ENCODE peak calls at places on chromosomes 16 and 17, in four cellular contexts. X is lower leg skin, I is epithelial cell of esophagus, R is cardiac fibroblast. D is an unnamed sample.

GRCh38 chr17:1203111-1203966 is 23.6 kb upstream of the ABR start:
- DNase-seq in X (peak), I (peak), R (peak), D (peak)

GRCh38 chr17:40555296-40556190 is 9.7 kb downstream of the CCR7 start:
- DNase-seq in I (no peak), R (no peak), X (peak), D (no peak)

GRCh38 chr16:59702531-59702930 is 968.4 kb upstream of the GOT2 start:
- DNase-seq in I (no peak), R (no peak), X (no peak), D (no peak)

GRCh38 chr16:66524601-66525164 is 25.2 kb downstream of the TK2 start:
- DNase-seq in R (no peak), X (peak), I (no peak), D (peak)

GRCh38 chr16:79286646-79287423 is 313.7 kb downstream of the MAF start:
- DNase-seq in R (no peak), I (no peak), X (no peak), D (peak)

GRCh38 chr16:89700649-89701424 is 668 bp downstream of the SPATA2L start:
- DNase-seq in R (no peak), X (peak), I (peak), D (no peak)

GRCh38 chr16:67504190-67505021 is 21.1 kb upstream of the AGRP start:
- DNase-seq in X (peak), R (peak), I (no peak), D (peak)

GRCh38 chr17:29749045-29749825 is 126.5 kb upstream of the CORO6 start:
- DNase-seq in I (peak), R (peak), X (no peak), D (no peak)

GRCh38 chr17:61065263-61065773 is 334.3 kb upstream of the TBX2 start:
- DNase-seq in X (no peak), R (peak), I (no peak), D (no peak)

GRCh38 chr17:47621293-47622178 is 28.2 kb upstream of the KPNB1 start:
- DNase-seq in R (peak), I (peak), X (no peak), D (no peak)

GRCh38 chr17:27974531-27975145 is 67.8 kb upstream of the NLK start:
- DNase-seq in X (no peak), I (peak), R (no peak), D (no peak)

GRCh38 chr16:70808371-70808770 is 7.4 kb upstream of the VAC14 start:
- DNase-seq in I (no peak), R (no peak), X (no peak), D (no peak)

GRCh38 chr17:39064374-39064773 is 87.1 kb downstream of the PLXDC1 start:
- DNase-seq in R (peak), X (no peak), I (peak), D (no peak)

GRCh38 chr16:25299792-25300590 is 42.3 kb upstream of the ZKSCAN2 start:
- DNase-seq in R (no peak), I (no peak), X (no peak), D (no peak)

GRCh38 chr16:50002190-50002589 is 22.8 kb upstream of the CNEP1R1 start:
- DNase-seq in X (no peak), I (peak), R (peak), D (no peak)

GRCh38 chr17:47072881-47073280 is 93.8 kb upstream of the RPRML start:
- DNase-seq in I (no peak), R (no peak), X (no peak), D (peak)

GRCh38 chr17:8799001-8799850 is at the start of gene MFSD6L:
- DNase-seq in X (peak), I (peak), R (no peak), D (no peak)

GRCh38 chr17:74569392-74570003 is 2.2 kb upstream of the CD300H start:
- DNase-seq in X (no peak), I (peak), R (peak), D (peak)

GRCh38 chr17:31679667-31680066 is 179.4 kb downstream of the COPRS start:
- DNase-seq in X (no peak), I (no peak), R (no peak), D (no peak)

GRCh38 chr17:34126496-34126895 is 128.6 kb upstream of the CCL2 start:
- DNase-seq in X (no peak), R (no peak), I (no peak), D (no peak)

GRCh38 chr17:71200597-71200996 is 920.2 kb upstream of the SOX9 start:
- DNase-seq in I (no peak), X (no peak), R (no peak), D (no peak)

GRCh38 chr17:226773-227580 is 45.5 kb upstream of the DOC2B start:
- DNase-seq in I (no peak), X (no peak), R (no peak), D (peak)

GRCh38 chr17:19346351-19347255 is 15.9 kb downstream of the B9D1 start:
- DNase-seq in X (peak), R (peak), I (peak), D (peak)

GRCh38 chr17:59402760-59403159 is 71.3 kb downstream of the YPEL2 start:
- DNase-seq in X (no peak), R (no peak), I (no peak), D (no peak)

GRCh38 chr17:59406278-59406677 is 74.8 kb downstream of the YPEL2 start:
- DNase-seq in X (no peak), R (no peak), I (no peak), D (no peak)

GRCh38 chr17:59406808-59407381 is 75.4 kb downstream of the YPEL2 start:
- DNase-seq in R (peak), I (no peak), X (no peak), D (no peak)

GRCh38 chr17:59401725-59402124 is 70.3 kb downstream of the YPEL2 start:
- DNase-seq in I (no peak), X (no peak), R (no peak), D (no peak)

GRCh38 chr17:59404471-59404870 is 73.0 kb downstream of the YPEL2 start:
- DNase-seq in I (no peak), X (no peak), R (no peak), D (no peak)
- TF ChIP-seq CTCF in I (no peak), X (no peak), R (no peak), D (no peak)

DNA sequence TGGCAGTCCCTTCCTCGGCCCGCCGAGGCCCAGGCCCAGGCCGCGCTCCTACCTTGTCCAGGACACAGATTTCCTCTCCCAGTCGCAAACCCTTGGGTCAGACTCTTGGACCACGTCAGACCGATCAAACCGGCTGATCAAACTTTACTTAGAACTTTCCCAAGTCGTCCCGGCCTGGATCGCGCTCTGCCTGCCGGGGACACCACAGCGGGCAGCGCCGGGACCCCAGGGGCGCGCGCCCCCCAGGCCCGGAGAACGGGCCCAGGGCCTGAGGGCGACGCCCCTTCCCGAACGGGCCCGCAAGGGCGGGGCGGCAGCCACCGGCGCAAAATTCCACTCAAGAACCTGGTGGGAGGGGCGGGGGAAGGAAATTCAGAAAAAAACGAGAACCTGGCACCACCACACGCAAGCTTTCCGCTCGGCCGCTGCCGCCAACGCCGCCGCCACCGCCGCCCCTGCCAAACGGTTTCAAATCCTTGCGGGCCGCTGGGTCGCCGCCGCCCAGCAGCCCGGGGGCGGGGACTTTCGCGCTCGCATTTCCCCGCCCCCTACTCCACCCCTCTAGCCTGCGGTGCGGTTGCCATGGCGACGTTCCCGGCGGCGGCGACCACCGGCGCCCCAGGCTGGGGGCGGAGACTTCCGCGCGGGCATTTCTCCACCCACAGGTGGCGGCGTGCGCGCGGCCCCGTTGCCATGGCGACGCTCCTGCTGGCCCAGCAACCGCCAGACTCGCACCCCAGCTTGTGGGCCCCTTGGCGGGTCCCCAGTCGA is at the start of gene CEP112:
- DNase-seq in R (peak), X (peak), I (peak), D (no peak)
- TF ChIP-seq CTCF in R (no peak), X (no peak), I (no peak), D (no peak)

DNA sequence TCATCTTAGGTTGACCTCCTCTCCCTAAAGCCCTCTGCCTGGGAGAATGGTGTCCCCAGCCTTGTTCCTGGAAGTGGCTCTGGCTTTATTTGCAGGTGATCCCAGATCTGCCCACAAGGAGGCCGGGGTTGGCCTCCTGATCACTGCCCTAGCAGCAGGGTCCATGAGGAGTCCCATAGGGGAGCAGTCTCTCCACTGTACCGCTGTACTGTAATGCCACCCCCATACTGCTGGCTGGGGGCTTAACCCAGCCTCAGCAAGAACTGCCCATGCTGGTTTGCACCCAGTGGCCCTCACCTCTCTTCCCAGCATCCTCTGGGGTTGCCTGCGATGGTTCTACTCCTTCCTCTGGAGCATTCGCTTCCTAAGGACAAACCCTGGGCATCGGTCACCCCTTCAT is 39.1 kb downstream of the PSME3IP1 start:
- DNase-seq in X (peak), R (no peak), I (peak), D (no peak)
- TF ChIP-seq CTCF in X (no peak), R (peak), I (peak), D (peak)

DNA sequence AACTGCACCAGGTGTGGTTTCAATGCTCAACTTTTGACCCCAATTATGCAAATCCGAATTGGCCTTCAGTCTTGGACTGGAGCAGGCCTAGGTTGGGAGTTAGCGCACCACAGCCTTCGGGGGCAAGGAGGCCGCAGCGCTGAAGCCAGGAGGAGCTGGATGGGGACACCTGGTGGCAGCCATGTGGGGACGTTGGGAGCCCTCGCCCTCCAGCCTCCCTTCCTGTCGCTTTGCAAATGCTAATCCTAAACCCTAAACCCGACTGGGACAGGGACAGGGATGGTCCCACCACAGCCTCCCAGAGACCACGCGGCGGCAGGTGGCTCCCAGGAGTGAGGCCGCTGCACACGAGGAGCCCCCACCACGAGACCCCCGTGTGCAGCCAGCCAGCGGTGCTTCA is 58.7 kb downstream of the KLHDC4 start:
- DNase-seq in I (no peak), X (no peak), R (no peak), D (no peak)
- TF ChIP-seq CTCF in I (no peak), X (no peak), R (no peak), D (no peak)

GRCh38 chr17:72529386-72529785 is 408.6 kb downstream of the SOX9 start:
- DNase-seq in I (no peak), R (no peak), X (no peak), D (no peak)
- TF ChIP-seq CTCF in I (no peak), R (no peak), X (no peak), D (no peak)

DNA sequence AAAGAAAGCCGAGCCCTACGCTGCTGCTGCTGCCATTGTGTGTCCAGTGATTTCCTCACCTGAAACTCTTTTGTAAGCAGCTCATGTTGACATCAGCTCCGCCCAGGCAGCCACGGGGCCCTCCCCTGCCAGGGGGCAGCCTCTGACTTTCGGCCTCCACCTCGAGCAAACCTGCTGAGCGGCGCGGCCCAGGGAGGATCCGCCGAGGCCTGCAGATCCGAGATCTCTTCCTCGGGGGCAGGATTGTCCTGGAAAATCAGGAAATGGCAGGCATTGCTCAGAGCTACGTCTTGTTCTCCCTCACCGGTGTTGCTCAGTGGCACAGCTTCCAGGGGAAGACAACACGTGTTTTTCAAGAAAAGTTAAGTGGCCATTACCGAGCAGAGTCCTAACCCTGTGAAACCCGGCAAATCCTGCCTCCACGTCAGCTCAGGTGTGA is 35.6 kb upstream of the ZNF750 start:
- DNase-seq in X (no peak), I (peak), R (no peak), D (peak)
- TF ChIP-seq CTCF in X (no peak), I (peak), R (no peak), D (no peak)

GRCh38 chr17:50808413-50808812 is 27.0 kb upstream of the WFIKKN2 start:
- DNase-seq in X (no peak), I (no peak), R (no peak), D (no peak)

GRCh38 chr17:50805486-50805885 is 29.9 kb upstream of the WFIKKN2 start:
- DNase-seq in R (no peak), X (no peak), I (no peak), D (no peak)

GRCh38 chr17:50807014-50807413 is 28.4 kb upstream of the WFIKKN2 start:
- DNase-seq in I (no peak), R (peak), X (no peak), D (no peak)

GRCh38 chr17:50807675-50808074 is 27.7 kb upstream of the WFIKKN2 start:
- DNase-seq in X (no peak), R (no peak), I (no peak), D (no peak)

GRCh38 chr17:50806141-50806643 is 29.2 kb upstream of the WFIKKN2 start:
- DNase-seq in I (no peak), X (no peak), R (peak), D (no peak)
- TF ChIP-seq CTCF in I (no peak), X (no peak), R (peak), D (peak)

DNA sequence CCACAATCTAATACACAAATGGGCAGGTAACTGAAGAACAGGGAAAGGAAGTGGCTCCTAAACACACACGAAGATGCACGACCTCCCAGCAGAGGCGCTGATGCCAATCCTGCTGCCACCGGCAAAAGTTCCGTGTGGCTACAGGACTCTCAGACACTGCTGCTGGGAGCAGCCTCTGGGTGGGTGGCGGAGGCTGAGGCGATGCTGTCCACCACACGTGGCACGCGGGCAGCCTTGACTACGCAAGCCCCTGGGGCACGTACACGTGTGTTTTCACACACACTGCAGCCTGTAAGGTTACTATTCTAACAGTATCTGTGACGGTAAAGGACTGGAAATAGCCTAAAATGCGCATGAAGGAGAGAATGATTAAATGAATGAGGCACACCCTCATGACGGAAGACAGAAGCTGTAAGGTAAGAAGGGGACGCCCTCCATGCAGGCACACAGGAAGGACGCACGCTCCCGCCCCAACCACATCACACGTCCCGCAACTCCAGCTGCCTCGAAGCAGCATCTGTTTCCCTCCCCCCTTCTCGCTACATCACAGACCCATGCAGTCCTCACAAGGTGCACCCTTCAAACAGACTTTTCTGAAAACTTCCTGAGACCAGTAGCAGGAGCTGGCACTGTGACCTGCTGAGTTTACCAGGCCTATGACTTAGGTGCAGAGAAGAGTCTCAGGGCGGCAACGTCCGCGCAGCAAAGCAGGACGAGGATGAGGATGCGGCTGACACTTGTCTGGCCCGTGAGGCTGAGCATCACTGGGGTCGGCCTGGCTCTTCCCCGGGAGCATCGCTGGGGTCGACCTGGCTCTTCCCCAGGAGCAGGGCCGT is 28.7 kb upstream of the FASN start:
- DNase-seq in R (no peak), I (no peak), X (no peak), D (no peak)
- TF ChIP-seq CTCF in R (no peak), I (no peak), X (no peak), D (no peak)

GRCh38 chr17:20981046-20981920 is 61.5 kb downstream of the USP22 start:
- DNase-seq in X (peak), I (no peak), R (no peak), D (no peak)

GRCh38 chr17:20975566-20975965 is 67.2 kb downstream of the USP22 start:
- DNase-seq in X (no peak), I (peak), R (peak), D (no peak)

GRCh38 chr17:20982589-20983358 is 60.0 kb downstream of the USP22 start:
- DNase-seq in X (peak), R (no peak), I (no peak), D (no peak)

GRCh38 chr17:20983359-20983637 is 59.5 kb downstream of the USP22 start:
- DNase-seq in X (no peak), R (no peak), I (no peak), D (no peak)

DNA sequence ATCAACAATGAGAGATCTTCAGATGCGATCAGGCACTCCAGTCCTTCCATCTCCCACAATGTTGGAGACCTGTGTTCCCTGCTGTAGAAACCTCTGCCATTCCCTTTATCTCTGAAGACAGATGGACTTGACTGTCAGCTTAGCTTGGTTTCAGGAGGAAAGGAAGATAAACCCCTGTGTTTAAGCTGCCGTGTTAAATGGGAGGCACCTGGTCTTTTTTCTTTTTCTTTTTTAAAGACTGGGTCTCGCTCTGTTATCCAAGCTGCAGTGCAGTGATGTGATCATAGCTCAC is 63.1 kb downstream of the USP22 start:
- DNase-seq in R (no peak), X (no peak), I (no peak), D (no peak)
- TF ChIP-seq CTCF in R (no peak), X (no peak), I (no peak), D (no peak)